ENCODE peak calls at places on chromosome 19, in four cellular contexts. V, E, F and A are unnamed samples.
A peak's percentile ranks its signal among the peaks of the same experiment; 100 is the strongest.

GRCh38 chr19:28705008-28705407 is 507.9 kb downstream of the UQCRFS1 start:
- DNase-seq in V (peak; percentile 85), E (peak; percentile 50), F (no peak), A (no peak)

GRCh38 chr19:58311345-58311744 is 6.2 kb downstream of the ERVK3-1 start:
- DNase-seq in V (no peak), E (no peak), F (no peak), A (no peak)

GRCh38 chr19:8702350-8702749 is 3.8 kb upstream of the ACTL9 start:
- DNase-seq in V (no peak), E (no peak), F (peak; percentile 57), A (no peak)

GRCh38 chr19:38656171-38656981 is 8.9 kb downstream of the ACTN4 start:
- DNase-seq in V (peak; percentile 80), E (peak; percentile 85), F (peak; percentile 51), A (no peak)

GRCh38 chr19:40119380-40119779 is 28.6 kb upstream of the ZNF780A start:
- DNase-seq in V (no peak), E (no peak), F (no peak), A (no peak)

GRCh38 chr19:13401388-13401787 is 104.9 kb downstream of the CACNA1A start:
- DNase-seq in V (peak; percentile 15), E (peak; percentile 74), F (peak; percentile 2), A (peak; percentile 25)

GRCh38 chr19:52923782-52924593 is 760 bp upstream of the ZNF888 start:
- DNase-seq in V (peak; percentile 37), E (peak; percentile 45), F (no peak), A (no peak)

GRCh38 chr19:2952953-2953481 is 8.2 kb upstream of the ZNF77 start:
- DNase-seq in V (peak; percentile 26), E (no peak), F (no peak), A (no peak)

GRCh38 chr19:41897820-41898219 is 14.8 kb downstream of the ARHGEF1 start:
- DNase-seq in V (no peak), E (no peak), F (no peak), A (no peak)

GRCh38 chr19:45507864-45508680 is 793 bp downstream of the VASP start:
- DNase-seq in V (no peak), E (no peak), F (peak; percentile 72), A (no peak)

GRCh38 chr19:50275577-50276368 is 53.4 kb downstream of the KCNC3 start:
- DNase-seq in V (no peak), E (no peak), F (no peak), A (no peak)

GRCh38 chr19:28103916-28104315 is 1109.0 kb downstream of the UQCRFS1 start:
- DNase-seq in V (no peak), E (no peak), F (no peak), A (no peak)

GRCh38 chr19:10832659-10833296 is 3.2 kb downstream of the TMED1 start:
- DNase-seq in V (no peak), E (no peak), F (no peak), A (no peak)

GRCh38 chr19:39825093-39825463 is 8.9 kb downstream of the DYRK1B start:
- DNase-seq in V (no peak), E (no peak), F (no peak), A (no peak)

GRCh38 chr19:52941941-52942370 is 18.7 kb upstream of the ZNF888 start:
- DNase-seq in V (peak; percentile 21), E (peak; percentile 29), F (peak; percentile 21), A (no peak)

GRCh38 chr19:40381321-40381720 is 8.7 kb downstream of the HIPK4 start:
- DNase-seq in V (no peak), E (no peak), F (no peak), A (no peak)

GRCh38 chr19:46088101-46088500 is 36.4 kb downstream of the IGFL3 start:
- DNase-seq in V (no peak), E (no peak), F (no peak), A (no peak)

GRCh38 chr19:56398809-56399208 is 5.3 kb upstream of the ZNF583 start:
- DNase-seq in V (no peak), E (no peak), F (no peak), A (no peak)

GRCh38 chr19:42497492-42498226 is 30.6 kb downstream of the CEACAM1 start:
- DNase-seq in V (no peak), E (no peak), F (no peak), A (no peak)

GRCh38 chr19:45440873-45441654 is 17.3 kb upstream of the ERCC1 start:
- DNase-seq in V (peak; percentile 51), E (peak; percentile 67), F (no peak), A (no peak)

GRCh38 chr19:10009714-10010224 is 535 bp downstream of the COL5A3 start:
- DNase-seq in V (peak; percentile 47), E (no peak), F (no peak), A (no peak)